ENCODE peak calls at places on chromosomes 5 and 9, in six cellular contexts. One of them, this sample, is unnamed.

GRCh38 chr5:84764227-84764626 is 379.5 kb upstream of the EDIL3 start:
- DNase-seq in endothelial cell of umbilical vein: no peak
- DNase-seq in dorsolateral prefrontal cortex: no peak
- DNase-seq in astrocyte of the spinal cord: no peak
- DNase-seq in activated CD8-positive, alpha-beta T cell treated with anti-CD3 and anti-CD28 coated beads for 36 hours: no peak
- DNase-seq in kidney epithelial cell: no peak
- DNase-seq in this sample: no peak

GRCh38 chr5:78467744-78468357 is 107.4 kb downstream of the SCAMP1 start:
- DNase-seq in endothelial cell of umbilical vein: peak
- DNase-seq in dorsolateral prefrontal cortex: no peak
- DNase-seq in astrocyte of the spinal cord: peak
- DNase-seq in activated CD8-positive, alpha-beta T cell treated with anti-CD3 and anti-CD28 coated beads for 36 hours: no peak
- DNase-seq in kidney epithelial cell: peak
- DNase-seq in this sample: no peak

GRCh38 chr5:169705322-169705721 is 68.2 kb downstream of the DOCK2 start:
- DNase-seq in endothelial cell of umbilical vein: no peak
- DNase-seq in dorsolateral prefrontal cortex: no peak
- DNase-seq in astrocyte of the spinal cord: no peak
- DNase-seq in activated CD8-positive, alpha-beta T cell treated with anti-CD3 and anti-CD28 coated beads for 36 hours: no peak
- DNase-seq in kidney epithelial cell: no peak
- DNase-seq in this sample: no peak

GRCh38 chr9:93812410-93812668 is 142.8 kb downstream of the BARX1 start:
- DNase-seq in endothelial cell of umbilical vein: no peak
- DNase-seq in dorsolateral prefrontal cortex: no peak
- DNase-seq in astrocyte of the spinal cord: no peak
- DNase-seq in activated CD8-positive, alpha-beta T cell treated with anti-CD3 and anti-CD28 coated beads for 36 hours: no peak
- DNase-seq in kidney epithelial cell: no peak
- DNase-seq in this sample: no peak

GRCh38 chr9:69376651-69377050 is 51.6 kb downstream of the ENTREP1 start:
- DNase-seq in endothelial cell of umbilical vein: peak
- DNase-seq in dorsolateral prefrontal cortex: no peak
- DNase-seq in astrocyte of the spinal cord: peak
- DNase-seq in activated CD8-positive, alpha-beta T cell treated with anti-CD3 and anti-CD28 coated beads for 36 hours: no peak
- DNase-seq in kidney epithelial cell: peak
- DNase-seq in this sample: no peak

GRCh38 chr9:121246821-121247511 is 21.0 kb upstream of the GSN start:
- DNase-seq in endothelial cell of umbilical vein: no peak
- DNase-seq in dorsolateral prefrontal cortex: no peak
- DNase-seq in astrocyte of the spinal cord: peak
- DNase-seq in activated CD8-positive, alpha-beta T cell treated with anti-CD3 and anti-CD28 coated beads for 36 hours: no peak
- DNase-seq in kidney epithelial cell: no peak
- DNase-seq in this sample: no peak

GRCh38 chr5:165119175-165119574 is 1613.8 kb downstream of the MAT2B start:
- DNase-seq in endothelial cell of umbilical vein: no peak
- DNase-seq in dorsolateral prefrontal cortex: no peak
- DNase-seq in astrocyte of the spinal cord: no peak
- DNase-seq in activated CD8-positive, alpha-beta T cell treated with anti-CD3 and anti-CD28 coated beads for 36 hours: no peak
- DNase-seq in kidney epithelial cell: no peak
- DNase-seq in this sample: no peak

GRCh38 chr9:120919639-120920494 is 6.7 kb downstream of the TRAF1 start:
- DNase-seq in endothelial cell of umbilical vein: no peak
- DNase-seq in dorsolateral prefrontal cortex: no peak
- DNase-seq in astrocyte of the spinal cord: no peak
- DNase-seq in activated CD8-positive, alpha-beta T cell treated with anti-CD3 and anti-CD28 coated beads for 36 hours: no peak
- DNase-seq in kidney epithelial cell: no peak
- DNase-seq in this sample: no peak

GRCh38 chr5:139481580-139482049 is 943 bp downstream of the STING1 start:
- DNase-seq in endothelial cell of umbilical vein: no peak
- DNase-seq in dorsolateral prefrontal cortex: no peak
- DNase-seq in astrocyte of the spinal cord: no peak
- DNase-seq in activated CD8-positive, alpha-beta T cell treated with anti-CD3 and anti-CD28 coated beads for 36 hours: no peak
- DNase-seq in kidney epithelial cell: no peak
- DNase-seq in this sample: peak

DNA sequence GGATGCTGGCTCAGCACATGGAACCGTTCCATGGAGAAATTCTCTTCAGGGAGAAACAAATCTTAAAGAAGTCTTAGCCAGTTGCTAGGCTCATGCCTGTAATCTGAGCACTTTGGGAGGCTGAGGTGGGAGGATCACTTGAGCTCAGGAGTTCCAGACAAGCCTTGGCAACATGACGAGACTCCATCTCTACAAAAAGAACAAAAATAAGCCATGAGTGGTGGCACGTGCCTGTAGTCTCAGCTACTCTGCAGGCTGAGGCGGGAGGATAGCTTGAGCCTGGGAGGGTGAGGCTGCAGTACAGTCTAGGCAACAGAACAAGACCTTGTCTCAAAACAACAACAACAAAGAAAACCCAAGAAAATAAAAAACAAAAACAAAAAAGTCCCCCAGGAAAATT is 8.2 kb downstream of the HSPB3 start:
- DNase-seq in endothelial cell of umbilical vein: no peak
- DNase-seq in dorsolateral prefrontal cortex: no peak
- DNase-seq in astrocyte of the spinal cord: no peak
- DNase-seq in activated CD8-positive, alpha-beta T cell treated with anti-CD3 and anti-CD28 coated beads for 36 hours: no peak
- DNase-seq in kidney epithelial cell: no peak
- DNase-seq in this sample: no peak
- TF ChIP-seq CTCF in endothelial cell of umbilical vein: no peak
- TF ChIP-seq CTCF in dorsolateral prefrontal cortex: no peak
- TF ChIP-seq CTCF in astrocyte of the spinal cord: no peak
- TF ChIP-seq CTCF in activated CD8-positive, alpha-beta T cell treated with anti-CD3 and anti-CD28 coated beads for 36 hours: no peak
- TF ChIP-seq CTCF in kidney epithelial cell: no peak
- TF ChIP-seq CTCF in this sample: no peak

GRCh38 chr9:114583776-114584175 is 3.8 kb upstream of the ATP6V1G1 start:
- DNase-seq in endothelial cell of umbilical vein: no peak
- DNase-seq in dorsolateral prefrontal cortex: no peak
- DNase-seq in astrocyte of the spinal cord: no peak
- DNase-seq in activated CD8-positive, alpha-beta T cell treated with anti-CD3 and anti-CD28 coated beads for 36 hours: no peak
- DNase-seq in kidney epithelial cell: no peak
- DNase-seq in this sample: no peak

GRCh38 chr9:114590328-114590727 is 2.8 kb downstream of the ATP6V1G1 start:
- DNase-seq in endothelial cell of umbilical vein: no peak
- DNase-seq in dorsolateral prefrontal cortex: no peak
- DNase-seq in astrocyte of the spinal cord: no peak
- DNase-seq in activated CD8-positive, alpha-beta T cell treated with anti-CD3 and anti-CD28 coated beads for 36 hours: no peak
- DNase-seq in kidney epithelial cell: no peak
- DNase-seq in this sample: no peak

GRCh38 chr9:114588150-114588663 is 638 bp downstream of the ATP6V1G1 start:
- DNase-seq in endothelial cell of umbilical vein: peak
- DNase-seq in dorsolateral prefrontal cortex: no peak
- DNase-seq in astrocyte of the spinal cord: peak
- DNase-seq in activated CD8-positive, alpha-beta T cell treated with anti-CD3 and anti-CD28 coated beads for 36 hours: peak
- DNase-seq in kidney epithelial cell: no peak
- DNase-seq in this sample: no peak

GRCh38 chr9:114588671-114589526 is 1.3 kb downstream of the ATP6V1G1 start:
- DNase-seq in endothelial cell of umbilical vein: peak
- DNase-seq in dorsolateral prefrontal cortex: no peak
- DNase-seq in astrocyte of the spinal cord: peak
- DNase-seq in activated CD8-positive, alpha-beta T cell treated with anti-CD3 and anti-CD28 coated beads for 36 hours: no peak
- DNase-seq in kidney epithelial cell: no peak
- DNase-seq in this sample: no peak

GRCh38 chr9:114587345-114588149 is at the start of gene ATP6V1G1:
- DNase-seq in endothelial cell of umbilical vein: peak
- DNase-seq in dorsolateral prefrontal cortex: peak
- DNase-seq in astrocyte of the spinal cord: peak
- DNase-seq in activated CD8-positive, alpha-beta T cell treated with anti-CD3 and anti-CD28 coated beads for 36 hours: peak
- DNase-seq in kidney epithelial cell: peak
- DNase-seq in this sample: peak
- TF ChIP-seq CTCF in endothelial cell of umbilical vein: no peak
- TF ChIP-seq CTCF in dorsolateral prefrontal cortex: peak
- TF ChIP-seq CTCF in astrocyte of the spinal cord: no peak
- TF ChIP-seq CTCF in activated CD8-positive, alpha-beta T cell treated with anti-CD3 and anti-CD28 coated beads for 36 hours: no peak
- TF ChIP-seq CTCF in kidney epithelial cell: no peak
- TF ChIP-seq CTCF in this sample: no peak

GRCh38 chr5:61905635-61906034 is 400.4 kb upstream of the KIF2A start:
- DNase-seq in endothelial cell of umbilical vein: no peak
- DNase-seq in dorsolateral prefrontal cortex: no peak
- DNase-seq in astrocyte of the spinal cord: no peak
- DNase-seq in activated CD8-positive, alpha-beta T cell treated with anti-CD3 and anti-CD28 coated beads for 36 hours: no peak
- DNase-seq in kidney epithelial cell: no peak
- DNase-seq in this sample: no peak
- TF ChIP-seq CTCF in endothelial cell of umbilical vein: no peak
- TF ChIP-seq CTCF in dorsolateral prefrontal cortex: no peak
- TF ChIP-seq CTCF in astrocyte of the spinal cord: no peak
- TF ChIP-seq CTCF in activated CD8-positive, alpha-beta T cell treated with anti-CD3 and anti-CD28 coated beads for 36 hours: no peak
- TF ChIP-seq CTCF in kidney epithelial cell: no peak
- TF ChIP-seq CTCF in this sample: no peak

GRCh38 chr5:98349251-98349989 is 424.0 kb upstream of the RGMB start:
- DNase-seq in endothelial cell of umbilical vein: peak
- DNase-seq in dorsolateral prefrontal cortex: no peak
- DNase-seq in astrocyte of the spinal cord: peak
- DNase-seq in activated CD8-positive, alpha-beta T cell treated with anti-CD3 and anti-CD28 coated beads for 36 hours: no peak
- DNase-seq in kidney epithelial cell: peak
- DNase-seq in this sample: no peak

GRCh38 chr5:98349990-98350365 is 423.5 kb upstream of the RGMB start:
- DNase-seq in endothelial cell of umbilical vein: no peak
- DNase-seq in dorsolateral prefrontal cortex: no peak
- DNase-seq in astrocyte of the spinal cord: no peak
- DNase-seq in activated CD8-positive, alpha-beta T cell treated with anti-CD3 and anti-CD28 coated beads for 36 hours: no peak
- DNase-seq in kidney epithelial cell: no peak
- DNase-seq in this sample: no peak
- TF ChIP-seq CTCF in endothelial cell of umbilical vein: no peak
- TF ChIP-seq CTCF in dorsolateral prefrontal cortex: no peak
- TF ChIP-seq CTCF in astrocyte of the spinal cord: no peak
- TF ChIP-seq CTCF in activated CD8-positive, alpha-beta T cell treated with anti-CD3 and anti-CD28 coated beads for 36 hours: no peak
- TF ChIP-seq CTCF in kidney epithelial cell: no peak
- TF ChIP-seq CTCF in this sample: no peak

GRCh38 chr9:73264636-73265035 is 113.0 kb downstream of the ANXA1 start:
- DNase-seq in endothelial cell of umbilical vein: no peak
- DNase-seq in dorsolateral prefrontal cortex: no peak
- DNase-seq in astrocyte of the spinal cord: no peak
- DNase-seq in activated CD8-positive, alpha-beta T cell treated with anti-CD3 and anti-CD28 coated beads for 36 hours: no peak
- DNase-seq in kidney epithelial cell: no peak
- DNase-seq in this sample: no peak

GRCh38 chr9:73265876-73266275 is 114.2 kb downstream of the ANXA1 start:
- DNase-seq in endothelial cell of umbilical vein: no peak
- DNase-seq in dorsolateral prefrontal cortex: no peak
- DNase-seq in astrocyte of the spinal cord: no peak
- DNase-seq in activated CD8-positive, alpha-beta T cell treated with anti-CD3 and anti-CD28 coated beads for 36 hours: no peak
- DNase-seq in kidney epithelial cell: no peak
- DNase-seq in this sample: no peak

GRCh38 chr9:73270967-73271722 is 119.5 kb downstream of the ANXA1 start:
- DNase-seq in endothelial cell of umbilical vein: peak
- DNase-seq in dorsolateral prefrontal cortex: no peak
- DNase-seq in astrocyte of the spinal cord: peak
- DNase-seq in activated CD8-positive, alpha-beta T cell treated with anti-CD3 and anti-CD28 coated beads for 36 hours: no peak
- DNase-seq in kidney epithelial cell: peak
- DNase-seq in this sample: peak

DNA sequence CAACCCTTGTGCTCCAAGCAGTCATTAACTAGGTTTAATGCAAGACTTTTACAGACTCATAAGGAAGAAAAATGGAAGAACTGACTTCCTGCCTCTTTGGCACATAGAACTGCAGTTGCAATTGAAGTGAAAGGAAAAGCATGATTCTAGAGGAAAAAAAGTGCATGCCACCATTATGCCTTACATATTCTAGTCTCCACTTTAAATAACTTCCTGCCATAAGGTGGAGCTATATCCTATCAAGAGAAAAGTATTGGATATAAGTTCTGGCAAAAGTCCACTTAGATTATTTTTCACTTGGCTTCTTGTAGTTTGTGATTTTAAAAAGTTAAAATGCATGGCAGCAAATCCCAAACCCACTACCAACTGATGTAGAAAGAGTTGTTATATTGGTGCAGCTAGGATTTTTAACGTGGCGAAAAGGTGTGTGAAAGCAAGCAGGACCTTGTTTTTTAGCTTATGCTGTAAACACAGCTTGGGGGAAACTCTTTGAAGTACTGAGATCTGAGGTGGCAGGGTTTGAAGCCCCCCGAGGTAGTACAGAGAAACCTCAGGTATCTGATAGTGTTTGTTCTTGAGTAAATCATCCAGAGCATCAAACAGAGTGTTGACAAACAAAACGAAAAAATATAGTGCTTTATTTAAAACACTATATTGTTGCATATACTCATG is 117.9 kb downstream of the ANXA1 start:
- DNase-seq in endothelial cell of umbilical vein: peak
- DNase-seq in dorsolateral prefrontal cortex: no peak
- DNase-seq in astrocyte of the spinal cord: peak
- DNase-seq in activated CD8-positive, alpha-beta T cell treated with anti-CD3 and anti-CD28 coated beads for 36 hours: no peak
- DNase-seq in kidney epithelial cell: no peak
- DNase-seq in this sample: no peak
- TF ChIP-seq CTCF in endothelial cell of umbilical vein: no peak
- TF ChIP-seq CTCF in dorsolateral prefrontal cortex: peak
- TF ChIP-seq CTCF in astrocyte of the spinal cord: peak
- TF ChIP-seq CTCF in activated CD8-positive, alpha-beta T cell treated with anti-CD3 and anti-CD28 coated beads for 36 hours: no peak
- TF ChIP-seq CTCF in kidney epithelial cell: peak
- TF ChIP-seq CTCF in this sample: no peak

GRCh38 chr5:62828757-62829156 is 250.1 kb downstream of the LRRC70 start:
- DNase-seq in endothelial cell of umbilical vein: no peak
- DNase-seq in dorsolateral prefrontal cortex: no peak
- DNase-seq in astrocyte of the spinal cord: no peak
- DNase-seq in activated CD8-positive, alpha-beta T cell treated with anti-CD3 and anti-CD28 coated beads for 36 hours: no peak
- DNase-seq in kidney epithelial cell: no peak
- DNase-seq in this sample: no peak
- TF ChIP-seq CTCF in endothelial cell of umbilical vein: no peak
- TF ChIP-seq CTCF in dorsolateral prefrontal cortex: no peak
- TF ChIP-seq CTCF in astrocyte of the spinal cord: no peak
- TF ChIP-seq CTCF in activated CD8-positive, alpha-beta T cell treated with anti-CD3 and anti-CD28 coated beads for 36 hours: no peak
- TF ChIP-seq CTCF in kidney epithelial cell: no peak
- TF ChIP-seq CTCF in this sample: no peak

GRCh38 chr5:143494162-143494561 is 90.7 kb upstream of the NR3C1 start:
- DNase-seq in endothelial cell of umbilical vein: peak
- DNase-seq in dorsolateral prefrontal cortex: no peak
- DNase-seq in astrocyte of the spinal cord: peak
- DNase-seq in activated CD8-positive, alpha-beta T cell treated with anti-CD3 and anti-CD28 coated beads for 36 hours: no peak
- DNase-seq in kidney epithelial cell: no peak
- DNase-seq in this sample: peak

GRCh38 chr5:143484604-143485003 is 81.1 kb upstream of the NR3C1 start:
- DNase-seq in endothelial cell of umbilical vein: no peak
- DNase-seq in dorsolateral prefrontal cortex: no peak
- DNase-seq in astrocyte of the spinal cord: no peak
- DNase-seq in activated CD8-positive, alpha-beta T cell treated with anti-CD3 and anti-CD28 coated beads for 36 hours: no peak
- DNase-seq in kidney epithelial cell: no peak
- DNase-seq in this sample: no peak

GRCh38 chr5:143491644-143492043 is 88.2 kb upstream of the NR3C1 start:
- DNase-seq in endothelial cell of umbilical vein: no peak
- DNase-seq in dorsolateral prefrontal cortex: no peak
- DNase-seq in astrocyte of the spinal cord: no peak
- DNase-seq in activated CD8-positive, alpha-beta T cell treated with anti-CD3 and anti-CD28 coated beads for 36 hours: no peak
- DNase-seq in kidney epithelial cell: no peak
- DNase-seq in this sample: no peak

GRCh38 chr5:143492783-143493182 is 89.3 kb upstream of the NR3C1 start:
- DNase-seq in endothelial cell of umbilical vein: no peak
- DNase-seq in dorsolateral prefrontal cortex: no peak
- DNase-seq in astrocyte of the spinal cord: no peak
- DNase-seq in activated CD8-positive, alpha-beta T cell treated with anti-CD3 and anti-CD28 coated beads for 36 hours: no peak
- DNase-seq in kidney epithelial cell: no peak
- DNase-seq in this sample: no peak

GRCh38 chr5:143488372-143488771 is 84.9 kb upstream of the NR3C1 start:
- DNase-seq in endothelial cell of umbilical vein: no peak
- DNase-seq in dorsolateral prefrontal cortex: no peak
- DNase-seq in astrocyte of the spinal cord: no peak
- DNase-seq in activated CD8-positive, alpha-beta T cell treated with anti-CD3 and anti-CD28 coated beads for 36 hours: no peak
- DNase-seq in kidney epithelial cell: no peak
- DNase-seq in this sample: no peak
- TF ChIP-seq CTCF in endothelial cell of umbilical vein: no peak
- TF ChIP-seq CTCF in dorsolateral prefrontal cortex: no peak
- TF ChIP-seq CTCF in astrocyte of the spinal cord: no peak
- TF ChIP-seq CTCF in activated CD8-positive, alpha-beta T cell treated with anti-CD3 and anti-CD28 coated beads for 36 hours: no peak
- TF ChIP-seq CTCF in kidney epithelial cell: no peak
- TF ChIP-seq CTCF in this sample: no peak

GRCh38 chr9:134818000-134818568 is 62.5 kb upstream of the FCN2 start:
- DNase-seq in endothelial cell of umbilical vein: no peak
- DNase-seq in dorsolateral prefrontal cortex: no peak
- DNase-seq in astrocyte of the spinal cord: no peak
- DNase-seq in activated CD8-positive, alpha-beta T cell treated with anti-CD3 and anti-CD28 coated beads for 36 hours: no peak
- DNase-seq in kidney epithelial cell: no peak
- DNase-seq in this sample: no peak
- TF ChIP-seq CTCF in endothelial cell of umbilical vein: no peak
- TF ChIP-seq CTCF in dorsolateral prefrontal cortex: no peak
- TF ChIP-seq CTCF in astrocyte of the spinal cord: no peak
- TF ChIP-seq CTCF in activated CD8-positive, alpha-beta T cell treated with anti-CD3 and anti-CD28 coated beads for 36 hours: no peak
- TF ChIP-seq CTCF in kidney epithelial cell: no peak
- TF ChIP-seq CTCF in this sample: no peak

This sample was measured in Calu3.